ENCODE peak calls at places on chromosomes 5 and 9, in four cellular contexts. One of them, this sample, is unnamed. For H3K4me1, the result is how much of the 10 kb centered on the place peaks cover.

GRCh38 chr5:78286288-78286687 is 8.2 kb downstream of the AP3B1 start:
- DNase-seq in HCT116: no peak
- DNase-seq in PC-3: no peak
- DNase-seq in GM12878: no peak
- DNase-seq in this sample: no peak

GRCh38 chr9:5388026-5388806 is 48.5 kb upstream of the RLN1 start:
- DNase-seq in HCT116: no peak
- DNase-seq in PC-3: no peak
- DNase-seq in GM12878: no peak
- DNase-seq in this sample: no peak

GRCh38 chr5:144028644-144029043 is 141.8 kb downstream of the YIPF5 start:
- DNase-seq in HCT116: no peak
- DNase-seq in PC-3: peak
- DNase-seq in GM12878: no peak
- DNase-seq in this sample: no peak

GRCh38 chr5:84487963-84488362 is 103.3 kb upstream of the EDIL3 start:
- DNase-seq in HCT116: no peak
- DNase-seq in PC-3: no peak
- DNase-seq in GM12878: no peak
- DNase-seq in this sample: no peak

GRCh38 chr9:94623253-94623652 is 16.1 kb downstream of the FBP1 start:
- DNase-seq in HCT116: peak
- DNase-seq in PC-3: no peak
- DNase-seq in GM12878: no peak
- DNase-seq in this sample: peak

GRCh38 chr9:73116880-73117279 is 34.8 kb upstream of the ANXA1 start:
- DNase-seq in HCT116: no peak
- DNase-seq in PC-3: no peak
- DNase-seq in GM12878: no peak
- DNase-seq in this sample: no peak

GRCh38 chr9:109401990-109402318 is 81.1 kb upstream of the EPB41L4B start:
- DNase-seq in HCT116: no peak
- DNase-seq in PC-3: peak
- DNase-seq in GM12878: no peak
- DNase-seq in this sample: no peak

GRCh38 chr9:35306281-35306680 is 144.5 kb downstream of the UNC13B start:
- DNase-seq in HCT116: no peak
- DNase-seq in PC-3: no peak
- DNase-seq in GM12878: no peak
- DNase-seq in this sample: no peak

GRCh38 chr5:93192107-93192506 is 388.9 kb downstream of the NR2F1-AS1 start:
- DNase-seq in HCT116: peak
- DNase-seq in PC-3: peak
- DNase-seq in GM12878: no peak
- DNase-seq in this sample: no peak

GRCh38 chr9:88310310-88310980 is 77.8 kb upstream of the SPIN1 start:
- DNase-seq in HCT116: no peak
- DNase-seq in PC-3: peak
- DNase-seq in GM12878: no peak
- DNase-seq in this sample: peak

GRCh38 chr5:63962345-63962744 is at the start of gene HTR1A:
- DNase-seq in HCT116: no peak
- DNase-seq in PC-3: no peak
- DNase-seq in GM12878: no peak
- DNase-seq in this sample: peak

GRCh38 chr5:136053336-136054121 is 24.7 kb downstream of the TGFBI start:
- DNase-seq in HCT116: peak
- DNase-seq in PC-3: peak
- DNase-seq in GM12878: no peak
- DNase-seq in this sample: no peak

GRCh38 chr5:5347442-5347841 is 75.0 kb upstream of the ICE1 start:
- DNase-seq in HCT116: no peak
- DNase-seq in PC-3: no peak
- DNase-seq in GM12878: no peak
- DNase-seq in this sample: no peak

GRCh38 chr5:68562308-68562707 is 346.8 kb downstream of the PIK3R1 start:
- DNase-seq in HCT116: no peak
- DNase-seq in PC-3: no peak
- DNase-seq in GM12878: no peak
- DNase-seq in this sample: peak

GRCh38 chr9:83701769-83702168 is 6.0 kb downstream of the UBQLN1 start:
- DNase-seq in HCT116: no peak
- DNase-seq in PC-3: peak
- DNase-seq in GM12878: no peak
- DNase-seq in this sample: no peak

GRCh38 chr9:1429328-1429727 is 379.2 kb downstream of the DMRT2 start:
- DNase-seq in HCT116: no peak
- DNase-seq in PC-3: peak
- DNase-seq in GM12878: no peak
- DNase-seq in this sample: no peak

GRCh38 chr5:133246053-133246370 is 194.2 kb downstream of the HSPA4 start:
- DNase-seq in HCT116: no peak
- DNase-seq in PC-3: no peak
- DNase-seq in GM12878: no peak
- DNase-seq in this sample: no peak

GRCh38 chr9:124802426-124802825 is 25.5 kb downstream of the OLFML2A start:
- DNase-seq in HCT116: no peak
- DNase-seq in PC-3: no peak
- DNase-seq in GM12878: no peak
- DNase-seq in this sample: no peak

GRCh38 chr5:135386886-135387628 is 12.0 kb downstream of the MACROH2A1 start:
- DNase-seq in HCT116: peak
- DNase-seq in PC-3: peak
- DNase-seq in GM12878: no peak
- DNase-seq in this sample: no peak

GRCh38 chr9:128322342-128323191 is at the start of the genes COQ4 and TRUB2:
- DNase-seq in HCT116: peak
- DNase-seq in PC-3: peak
- DNase-seq in GM12878: peak
- DNase-seq in this sample: peak

GRCh38 chr9:224540-225520 is 10.2 kb downstream of the DOCK8 start:
- DNase-seq in HCT116: no peak
- DNase-seq in PC-3: peak
- DNase-seq in GM12878: no peak
- DNase-seq in this sample: no peak

GRCh38 chr5:127486471-127486870 is 31.0 kb upstream of the PRRC1 start:
- DNase-seq in HCT116: no peak
- DNase-seq in PC-3: no peak
- DNase-seq in GM12878: no peak
- DNase-seq in this sample: no peak

GRCh38 chr5:3230941-3231340 is 364.7 kb upstream of the IRX1 start:
- DNase-seq in HCT116: no peak
- DNase-seq in PC-3: no peak
- DNase-seq in GM12878: no peak
- DNase-seq in this sample: no peak

GRCh38 chr9:38068866-38069628 is at the start of gene SHB:
- DNase-seq in HCT116: no peak
- DNase-seq in PC-3: peak
- DNase-seq in GM12878: no peak
- DNase-seq in this sample: peak

GRCh38 chr9:136693490-136694162 is 6.4 kb upstream of the AGPAT2 start:
- DNase-seq in HCT116: peak
- DNase-seq in PC-3: peak
- DNase-seq in GM12878: no peak
- DNase-seq in this sample: no peak

GRCh38 chr5:174951151-174951780 is 226.9 kb downstream of the MSX2 start:
- DNase-seq in HCT116: peak
- DNase-seq in PC-3: peak
- DNase-seq in GM12878: no peak
- DNase-seq in this sample: peak

GRCh38 chr5:81849769-81850367 is 99.0 kb upstream of the SSBP2 start:
- DNase-seq in HCT116: no peak
- DNase-seq in PC-3: no peak
- DNase-seq in GM12878: no peak
- DNase-seq in this sample: peak

GRCh38 chr5:149486726-149487635 is 64.3 kb downstream of the CSNK1A1 start:
- DNase-seq in HCT116: no peak
- DNase-seq in PC-3: peak
- DNase-seq in GM12878: no peak
- DNase-seq in this sample: no peak

GRCh38 chr5:82057051-82057450 is 85.2 kb downstream of the ATG10 start:
- DNase-seq in HCT116: no peak
- DNase-seq in PC-3: no peak
- DNase-seq in GM12878: no peak
- DNase-seq in this sample: no peak

GRCh38 chr5:56012281-56012963 is 17.7 kb upstream of the IL6ST start:
- DNase-seq in HCT116: no peak
- DNase-seq in PC-3: peak
- DNase-seq in GM12878: no peak
- DNase-seq in this sample: no peak

GRCh38 chr9:115127191-115127817 is 9.3 kb upstream of the TNC start:
- DNase-seq in HCT116: no peak
- DNase-seq in PC-3: peak
- DNase-seq in GM12878: no peak
- DNase-seq in this sample: no peak

GRCh38 chr5:96795626-96796025 is 12.1 kb downstream of the ERAP1 start:
- DNase-seq in HCT116: no peak
- DNase-seq in PC-3: no peak
- DNase-seq in GM12878: no peak
- DNase-seq in this sample: no peak

GRCh38 chr9:131676431-131676972 is 63.4 kb downstream of the RAPGEF1 start:
- DNase-seq in HCT116: no peak
- DNase-seq in PC-3: no peak
- DNase-seq in GM12878: peak
- DNase-seq in this sample: no peak

GRCh38 chr5:124064956-124065355 is 553.0 kb downstream of the CSNK1G3 start:
- DNase-seq in HCT116: no peak
- DNase-seq in PC-3: peak
- DNase-seq in GM12878: no peak
- DNase-seq in this sample: no peak

GRCh38 chr5:72871358-72872024 is 55.0 kb downstream of the TNPO1 start:
- DNase-seq in HCT116: no peak
- DNase-seq in PC-3: no peak
- DNase-seq in GM12878: no peak
- DNase-seq in this sample: no peak

GRCh38 chr9:97857603-97858392 is 4.8 kb downstream of the FOXE1 start:
- DNase-seq in HCT116: no peak
- DNase-seq in PC-3: no peak
- DNase-seq in GM12878: no peak
- DNase-seq in this sample: peak

GRCh38 chr9:8895498-8896224 is 1096.1 kb upstream of the DMAC1 start:
- DNase-seq in HCT116: no peak
- DNase-seq in PC-3: no peak
- DNase-seq in GM12878: no peak
- DNase-seq in this sample: peak

GRCh38 chr9:136840877-136841645 is 1.2 kb upstream of the AJM1 start:
- DNase-seq in HCT116: no peak
- DNase-seq in PC-3: no peak
- DNase-seq in GM12878: no peak
- DNase-seq in this sample: peak

GRCh38 chr5:68418230-68418629 is 202.7 kb downstream of the PIK3R1 start:
- DNase-seq in HCT116: no peak
- DNase-seq in PC-3: no peak
- DNase-seq in GM12878: no peak
- DNase-seq in this sample: no peak

GRCh38 chr9:69173891-69174644 is at the start of gene TJP2:
- DNase-seq in HCT116: no peak
- DNase-seq in PC-3: no peak
- DNase-seq in GM12878: no peak
- DNase-seq in this sample: peak
- H3K4me1 ChIP-seq in HCT116: under half
- H3K4me1 ChIP-seq in PC-3: half or more
- H3K4me1 ChIP-seq in GM12878: under half
- H3K4me1 ChIP-seq in this sample: under half

GRCh38 chr5:40796487-40796889 is 1.7 kb downstream of the PRKAA1 start:
- DNase-seq in HCT116: no peak
- DNase-seq in PC-3: peak
- DNase-seq in GM12878: no peak
- DNase-seq in this sample: no peak

GRCh38 chr5:40791715-40792139 is 6.4 kb downstream of the PRKAA1 start:
- DNase-seq in HCT116: no peak
- DNase-seq in PC-3: peak
- DNase-seq in GM12878: no peak
- DNase-seq in this sample: no peak

GRCh38 chr5:40787986-40788385 is 10.2 kb downstream of the PRKAA1 start:
- DNase-seq in HCT116: no peak
- DNase-seq in PC-3: no peak
- DNase-seq in GM12878: no peak
- DNase-seq in this sample: no peak

GRCh38 chr5:40790947-40791593 is 7.1 kb downstream of the PRKAA1 start:
- DNase-seq in HCT116: no peak
- DNase-seq in PC-3: peak
- DNase-seq in GM12878: no peak
- DNase-seq in this sample: no peak
- H3K4me3 ChIP-seq in HCT116: no peak
- H3K4me3 ChIP-seq in PC-3: peak
- H3K4me3 ChIP-seq in GM12878: no peak
- H3K4me3 ChIP-seq in this sample: no peak

DNA sequence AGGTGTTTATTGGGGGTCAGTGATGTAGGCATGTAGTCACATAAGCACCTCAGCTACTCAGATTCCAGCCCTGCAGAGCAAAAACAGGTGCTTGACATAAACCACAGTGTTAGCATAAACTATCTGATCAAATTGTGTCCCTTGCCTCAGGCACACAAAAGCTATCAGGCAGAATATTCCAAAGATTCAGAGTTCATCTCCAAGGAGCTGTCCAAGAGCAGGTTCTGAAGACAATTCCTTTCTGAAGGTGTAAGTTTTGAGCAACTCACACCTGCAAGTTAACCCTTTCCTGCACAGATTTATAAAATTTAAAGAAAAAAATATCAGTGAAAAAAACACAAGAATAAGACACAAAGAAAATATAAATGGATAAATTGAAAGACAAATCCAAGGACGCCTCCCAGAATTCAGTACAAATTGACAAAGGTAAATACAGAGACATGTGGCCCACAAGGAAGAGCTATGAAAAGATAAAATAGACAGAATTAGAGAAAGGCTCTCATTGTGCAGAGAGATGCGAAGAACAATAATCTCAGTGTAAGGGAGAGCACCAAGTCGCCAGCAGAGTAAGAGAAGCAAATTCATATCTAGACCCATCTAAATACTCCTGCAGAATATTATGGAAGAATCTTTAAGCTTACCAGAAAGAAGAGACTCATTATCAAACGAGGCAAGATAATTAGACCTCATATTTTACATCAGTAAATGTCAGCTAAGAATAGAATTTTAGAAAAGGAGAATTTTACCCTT is 101.9 kb upstream of the ITGA1 start:
- DNase-seq in HCT116: no peak
- DNase-seq in PC-3: peak
- DNase-seq in GM12878: no peak
- DNase-seq in this sample: no peak
- TF ChIP-seq EZH2 in HCT116: no peak
- TF ChIP-seq EZH2 in PC-3: no peak
- TF ChIP-seq EZH2 in GM12878: no peak
- TF ChIP-seq EZH2 in this sample: no peak

GRCh38 chr5:125409496-125410351 is 663.3 kb upstream of the ZNF608 start:
- DNase-seq in HCT116: no peak
- DNase-seq in PC-3: peak
- DNase-seq in GM12878: no peak
- DNase-seq in this sample: peak
- H3K4me1 ChIP-seq in HCT116: under half
- H3K4me1 ChIP-seq in PC-3: half or more
- H3K4me1 ChIP-seq in GM12878: under half
- H3K4me1 ChIP-seq in this sample: half or more